ENCODE peak calls at places on chromosomes 3 and 15, in six cellular contexts. O is heart left ventricle, C is tibial artery, F is lung, E is left ventricle myocardium inferior, Q is GM23248. G is an unnamed sample.

GRCh38 chr3:1082024-1082633 is 10.7 kb upstream of the CNTN6 start:
- DNase-seq in O (no peak), C (peak), F (peak), E (no peak), Q (peak), G (peak)

GRCh38 chr3:59609967-59610366 is 560.1 kb upstream of the CFAP20DC start:
- DNase-seq in O (no peak), C (no peak), F (no peak), E (peak), Q (peak), G (no peak)

GRCh38 chr3:107690522-107691138 is 167.9 kb downstream of the BBX start:
- DNase-seq in O (no peak), C (no peak), F (no peak), E (no peak), Q (peak), G (peak)

GRCh38 chr3:39601241-39601640 is 133.8 kb downstream of the MOBP start:
- DNase-seq in O (no peak), C (no peak), F (no peak), E (no peak), Q (no peak), G (no peak)

GRCh38 chr3:10548997-10549396 is 43.6 kb upstream of the ATP2B2 start:
- DNase-seq in O (peak), C (no peak), F (no peak), E (no peak), Q (no peak), G (peak)

GRCh38 chr15:76799760-76800159 is 105.4 kb downstream of the SCAPER start:
- DNase-seq in O (no peak), C (no peak), F (no peak), E (no peak), Q (peak), G (peak)

GRCh38 chr15:33343275-33343674 is 32.5 kb downstream of the RYR3 start:
- DNase-seq in O (no peak), C (no peak), F (no peak), E (no peak), Q (no peak), G (no peak)

GRCh38 chr15:58568157-58568571 is 136.4 kb downstream of the LIPC start:
- DNase-seq in O (peak), C (no peak), F (no peak), E (no peak), Q (no peak), G (peak)

GRCh38 chr3:51966016-51966415 is 1.2 kb downstream of the PCBP4 start:
- DNase-seq in O (no peak), C (no peak), F (no peak), E (no peak), Q (no peak), G (no peak)

GRCh38 chr3:38146504-38146903 is 8.0 kb downstream of the MYD88 start:
- DNase-seq in O (no peak), C (no peak), F (no peak), E (no peak), Q (no peak), G (no peak)

GRCh38 chr3:135097276-135097946 is 302.4 kb downstream of the EPHB1 start:
- DNase-seq in O (no peak), C (no peak), F (no peak), E (no peak), Q (no peak), G (no peak)

GRCh38 chr3:160413613-160414248 is 14.3 kb downstream of the SMC4 start:
- DNase-seq in O (peak), C (no peak), F (peak), E (no peak), Q (peak), G (peak)

GRCh38 chr15:72935521-72935920 is 116.7 kb upstream of the NEO1 start:
- DNase-seq in O (no peak), C (no peak), F (no peak), E (no peak), Q (no peak), G (no peak)

GRCh38 chr3:126516152-126516935 is 1.2 kb downstream of the UROC1 start:
- DNase-seq in O (no peak), C (no peak), F (no peak), E (no peak), Q (no peak), G (no peak)

GRCh38 chr3:63909431-63909830 is 2.8 kb downstream of the SCAANT1 start:
- DNase-seq in O (no peak), C (no peak), F (no peak), E (no peak), Q (peak), G (no peak)

GRCh38 chr3:16334909-16335308 is 69.9 kb downstream of the OXNAD1 start:
- DNase-seq in O (no peak), C (no peak), F (no peak), E (no peak), Q (peak), G (no peak)

GRCh38 chr3:46892285-46893145 is 15.0 kb downstream of the PTH1R start:
- DNase-seq in O (peak), C (peak), F (peak), E (peak), Q (peak), G (peak)

GRCh38 chr3:5021571-5022092 is 42.4 kb downstream of the BHLHE40 start:
- DNase-seq in O (no peak), C (no peak), F (no peak), E (no peak), Q (peak), G (peak)

GRCh38 chr3:5022187-5022965 is 43.1 kb downstream of the BHLHE40 start:
- DNase-seq in O (no peak), C (no peak), F (no peak), E (no peak), Q (peak), G (peak)

GRCh38 chr3:5020262-5020722 is 41.1 kb downstream of the BHLHE40 start:
- DNase-seq in O (no peak), C (peak), F (no peak), E (no peak), Q (no peak), G (no peak)

GRCh38 chr3:5019411-5020261 is 40.4 kb downstream of the BHLHE40 start:
- DNase-seq in O (no peak), C (peak), F (no peak), E (no peak), Q (peak), G (no peak)

DNA sequence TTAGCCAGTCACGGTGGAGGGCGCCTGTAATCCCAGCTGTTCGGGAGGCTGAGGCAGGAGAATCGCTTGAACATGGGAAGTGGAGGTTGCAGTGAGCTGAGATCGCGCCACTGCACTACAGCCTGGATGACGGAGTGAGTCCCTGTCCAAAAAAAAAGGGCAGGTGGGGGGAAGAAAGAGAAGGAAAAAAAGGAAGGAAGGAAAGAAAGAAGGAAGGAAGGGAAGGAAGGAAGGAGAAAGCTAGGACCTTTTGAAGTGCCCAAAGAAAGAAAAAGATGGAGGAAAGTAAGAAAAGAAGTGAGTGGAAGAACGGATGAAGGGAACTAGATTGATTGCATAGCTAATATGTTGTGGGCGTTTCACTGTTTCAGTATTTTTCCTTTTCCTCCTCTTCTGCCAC is 41.9 kb downstream of the BHLHE40 start:
- DNase-seq in O (no peak), C (no peak), F (no peak), E (no peak), Q (no peak), G (no peak)
- H3K27ac ChIP-seq in O (no peak), C (no peak), F (no peak), E (no peak), Q (peak), G (peak)

GRCh38 chr3:196623350-196623749 is 16.1 kb upstream of the NRROS start:
- DNase-seq in O (no peak), C (no peak), F (no peak), E (no peak), Q (no peak), G (no peak)

GRCh38 chr3:196617256-196617655 is 22.2 kb upstream of the NRROS start:
- DNase-seq in O (no peak), C (no peak), F (no peak), E (no peak), Q (no peak), G (no peak)

GRCh38 chr3:196621581-196621980 is 17.9 kb upstream of the NRROS start:
- DNase-seq in O (no peak), C (no peak), F (no peak), E (no peak), Q (no peak), G (no peak)

GRCh38 chr3:196619213-196619612 is 20.3 kb upstream of the NRROS start:
- DNase-seq in O (no peak), C (no peak), F (no peak), E (no peak), Q (no peak), G (no peak)

GRCh38 chr3:196620228-196620627 is 19.3 kb upstream of the NRROS start:
- DNase-seq in O (no peak), C (no peak), F (no peak), E (no peak), Q (peak), G (no peak)
- H3K27ac ChIP-seq in O (peak), C (no peak), F (no peak), E (peak), Q (no peak), G (no peak)

DNA sequence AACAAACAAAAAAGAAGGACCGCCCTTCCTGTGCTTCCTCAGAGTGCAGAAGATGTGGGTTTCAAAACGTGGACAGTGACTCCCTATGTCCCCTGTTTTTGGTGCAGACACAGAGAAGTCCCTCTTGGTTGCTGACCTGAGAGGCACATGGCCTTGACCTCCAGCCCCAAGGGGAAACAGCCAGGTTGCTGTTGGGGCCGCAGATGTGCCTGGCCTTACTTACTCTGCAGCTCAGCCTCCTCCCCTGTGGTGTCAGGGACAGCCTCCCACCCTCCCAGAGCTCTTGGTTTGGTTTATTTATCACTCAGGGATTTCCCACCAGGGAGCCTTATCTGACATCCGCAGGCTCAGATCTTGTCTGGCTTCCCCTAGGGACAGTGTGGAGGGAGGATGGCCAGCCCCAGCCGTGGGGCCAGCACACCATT is 134.5 kb upstream of the ABHD17C start:
- DNase-seq in O (no peak), C (no peak), F (no peak), E (no peak), Q (no peak), G (no peak)
- H3K27ac ChIP-seq in O (no peak), C (no peak), F (no peak), E (no peak), Q (no peak), G (no peak)

GRCh38 chr15:67098768-67099282 is 33.4 kb downstream of the SMAD3 start:
- DNase-seq in O (no peak), C (no peak), F (no peak), E (no peak), Q (peak), G (no peak)

GRCh38 chr15:67096536-67097294 is 31.3 kb downstream of the SMAD3 start:
- DNase-seq in O (no peak), C (no peak), F (no peak), E (no peak), Q (peak), G (peak)

GRCh38 chr15:67097893-67098740 is 32.7 kb downstream of the SMAD3 start:
- DNase-seq in O (peak), C (no peak), F (no peak), E (peak), Q (peak), G (no peak)

GRCh38 chr15:67095834-67096366 is 30.5 kb downstream of the SMAD3 start:
- DNase-seq in O (no peak), C (no peak), F (no peak), E (no peak), Q (no peak), G (no peak)

GRCh38 chr15:67097424-67097823 is 32.0 kb downstream of the SMAD3 start:
- DNase-seq in O (no peak), C (no peak), F (no peak), E (no peak), Q (no peak), G (no peak)
- H3K27ac ChIP-seq in O (no peak), C (no peak), F (no peak), E (peak), Q (peak), G (no peak)

DNA sequence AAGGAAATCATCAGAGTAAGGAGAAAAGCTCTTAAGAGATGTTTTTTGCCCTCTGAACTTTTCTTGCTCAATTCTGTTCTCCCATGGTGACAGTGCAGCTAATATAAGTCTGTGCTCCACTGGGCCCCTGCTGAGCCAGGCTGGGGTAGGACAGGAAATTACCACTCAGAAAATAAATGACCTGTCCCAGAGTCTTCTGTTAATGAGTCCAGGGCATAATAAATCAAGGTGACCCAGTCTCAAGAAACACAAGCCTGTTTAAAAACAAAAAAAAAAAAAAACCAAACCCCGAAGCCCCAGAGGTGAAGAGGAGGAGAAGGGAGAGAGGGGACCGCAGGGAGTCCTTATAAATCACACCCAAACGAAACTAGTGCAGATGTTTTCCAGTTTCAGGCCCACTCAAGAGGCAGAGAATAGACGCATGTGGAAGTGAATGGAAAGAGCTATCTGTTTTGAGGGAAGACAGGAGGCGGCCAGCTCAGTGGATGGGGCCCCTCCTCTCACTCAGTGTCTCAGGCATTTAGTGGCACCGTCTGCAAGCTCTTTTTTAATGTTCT is 59.8 kb upstream of the BOC start:
- DNase-seq in O (no peak), C (no peak), F (no peak), E (no peak), Q (no peak), G (no peak)
- H3K27ac ChIP-seq in O (peak), C (no peak), F (no peak), E (peak), Q (no peak), G (no peak)

G was measured in PC-3.